ENCODE peak calls at places on chromosomes 12 and 14, in six cellular contexts. M is stomach, H is AG10803, B is Peyer's patch, C is mammary epithelial cell, J is brain microvascular endothelial cell. Q is an unnamed sample.

GRCh38 chr14:69052181-69052601 is 73.1 kb upstream of the ACTN1 start:
- DNase-seq in C (no peak), M (no peak), J (no peak), H (no peak), B (no peak), Q (no peak)

GRCh38 chr12:121992059-121992879 is 29.4 kb upstream of the BCL7A start:
- DNase-seq in H (peak), M (no peak), B (peak), J (peak), C (peak), Q (peak)

GRCh38 chr14:65303185-65303901 is 109.2 kb upstream of the FUT8 start:
- DNase-seq in C (peak), M (no peak), H (peak), J (no peak), B (no peak), Q (peak)

GRCh38 chr12:71415336-71416231 is 24.0 kb upstream of the LGR5 start:
- DNase-seq in J (peak), H (peak), C (peak), B (peak), M (no peak), Q (no peak)

GRCh38 chr12:10082057-10082874 is 16.5 kb downstream of the CLEC1A start:
- DNase-seq in J (no peak), H (no peak), M (no peak), C (peak), B (no peak), Q (no peak)

GRCh38 chr12:125454786-125455450 is 389.7 kb downstream of the AACS start:
- DNase-seq in C (no peak), B (no peak), H (no peak), M (no peak), J (no peak), Q (no peak)

GRCh38 chr14:50800032-50800431 is 30.9 kb downstream of the NIN start:
- DNase-seq in M (no peak), C (no peak), H (no peak), B (no peak), J (no peak), Q (no peak)

GRCh38 chr14:74978416-74978947 is 23.1 kb upstream of the PGF start:
- DNase-seq in J (no peak), B (peak), C (peak), M (no peak), H (no peak), Q (no peak)

GRCh38 chr12:66020481-66020880 is 110.1 kb downstream of the LLPH start:
- DNase-seq in M (no peak), J (no peak), H (no peak), B (no peak), C (no peak), Q (no peak)

GRCh38 chr12:98399532-98399931 is 115.9 kb upstream of the TMPO start:
- DNase-seq in B (peak), J (peak), M (no peak), C (peak), H (peak), Q (peak)

GRCh38 chr12:130281157-130281799 is 56.4 kb upstream of the PIWIL1 start:
- DNase-seq in M (no peak), B (no peak), H (peak), J (no peak), C (no peak), Q (no peak)

GRCh38 chr14:41642402-41643195 is 35.9 kb downstream of the LRFN5 start:
- DNase-seq in J (no peak), C (no peak), H (no peak), M (no peak), B (no peak), Q (no peak)

GRCh38 chr12:129160282-129160681 is 307.0 kb downstream of the GLT1D1 start:
- DNase-seq in C (no peak), B (no peak), J (no peak), M (no peak), H (no peak), Q (no peak)

GRCh38 chr14:38554046-38554445 is 298.2 kb upstream of the CLEC14A start:
- DNase-seq in B (no peak), H (peak), C (no peak), J (no peak), M (no peak), Q (no peak)

GRCh38 chr12:53961025-53961761 is 6.5 kb downstream of the HOXC12 start:
- DNase-seq in H (no peak), J (no peak), B (no peak), M (no peak), C (no peak), Q (no peak)

GRCh38 chr12:62468394-62468793 is 1.8 kb downstream of the MON2 start:
- DNase-seq in M (no peak), C (no peak), J (no peak), B (no peak), H (peak), Q (no peak)

GRCh38 chr12:47079894-47080724 is at the start of gene AMIGO2:
- DNase-seq in M (peak), C (peak), J (peak), B (peak), H (peak), Q (no peak)

GRCh38 chr12:110200124-110200417 is 75.9 kb downstream of the IFT81 start:
- DNase-seq in B (no peak), M (no peak), H (no peak), J (no peak), C (no peak), Q (no peak)

GRCh38 chr14:90848944-90849731 is 32.9 kb upstream of the TTC7B start:
- DNase-seq in J (no peak), B (no peak), C (no peak), H (no peak), M (no peak), Q (no peak)

GRCh38 chr14:72810201-72810600 is 83.7 kb downstream of the DPF3 start:
- DNase-seq in J (no peak), M (no peak), B (peak), H (no peak), C (no peak), Q (no peak)

GRCh38 chr12:106769078-106769477 is 5.4 kb upstream of the RIC8B start:
- DNase-seq in C (no peak), J (no peak), H (peak), B (no peak), M (no peak), Q (peak)

GRCh38 chr12:130137141-130138018 is 24.9 kb upstream of the FZD10 start:
- DNase-seq in J (no peak), M (no peak), H (no peak), C (peak), B (no peak), Q (no peak)

GRCh38 chr12:7934153-7934552 is 1.8 kb downstream of the SLC2A3 start:
- DNase-seq in C (no peak), B (no peak), J (no peak), H (no peak), M (no peak), Q (no peak)

GRCh38 chr14:24310666-24311604 is at the start of gene LTB4R:
- DNase-seq in H (peak), B (peak), M (peak), J (peak), C (peak), Q (peak)

GRCh38 chr12:110001596-110001995 is 2.4 kb downstream of the ANKRD13A start:
- DNase-seq in H (peak), B (no peak), M (no peak), J (peak), C (peak), Q (no peak)

GRCh38 chr12:64813733-64814132 is 10.7 kb upstream of the TBC1D30 start:
- DNase-seq in H (no peak), M (no peak), B (no peak), C (no peak), J (no peak), Q (no peak)

GRCh38 chr14:29518335-29518734 is 409.3 kb downstream of the PRKD1 start:
- DNase-seq in M (no peak), C (no peak), J (no peak), H (peak), B (no peak), Q (no peak)

GRCh38 chr12:104708891-104709290 is 249.2 kb downstream of the SLC41A2 start:
- DNase-seq in H (no peak), B (no peak), C (no peak), J (no peak), M (no peak), Q (no peak)

GRCh38 chr12:92627511-92627910 is 75.3 kb upstream of the PLEKHG7 start:
- DNase-seq in C (no peak), J (no peak), M (no peak), B (no peak), H (no peak), Q (no peak)

DNA sequence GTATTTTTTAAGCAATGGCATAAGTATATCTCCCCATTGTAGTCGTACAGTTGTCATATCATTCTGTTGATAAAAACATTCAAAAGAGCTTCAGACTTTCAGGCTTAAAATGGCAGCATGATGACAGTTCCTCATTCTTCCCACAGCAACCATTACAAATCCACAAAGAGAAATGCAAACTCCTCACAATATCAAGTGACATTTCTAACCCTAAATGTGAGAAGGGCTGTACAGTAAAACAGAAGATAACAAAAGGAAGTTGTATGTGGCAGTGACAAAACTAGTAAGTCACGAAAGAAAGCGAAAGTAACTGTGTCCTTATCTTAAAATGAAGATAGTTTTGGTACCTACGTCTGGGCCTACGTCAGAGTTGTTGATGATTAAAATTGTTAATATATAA is 46.7 kb downstream of the GXYLT1 start:
- DNase-seq in H (no peak), B (no peak), C (no peak), M (no peak), J (no peak), Q (no peak)
- H3K4me3 ChIP-seq in H (no peak), B (no peak), C (no peak), M (peak), J (no peak), Q (no peak)

GRCh38 chr14:32584079-32584478 is 255.0 kb downstream of the AKAP6 start:
- DNase-seq in B (no peak), J (no peak), C (peak), M (no peak), H (no peak), Q (no peak)
- H3K4me3 ChIP-seq in B (no peak), J (no peak), C (no peak), M (no peak), H (no peak), Q (no peak)

DNA sequence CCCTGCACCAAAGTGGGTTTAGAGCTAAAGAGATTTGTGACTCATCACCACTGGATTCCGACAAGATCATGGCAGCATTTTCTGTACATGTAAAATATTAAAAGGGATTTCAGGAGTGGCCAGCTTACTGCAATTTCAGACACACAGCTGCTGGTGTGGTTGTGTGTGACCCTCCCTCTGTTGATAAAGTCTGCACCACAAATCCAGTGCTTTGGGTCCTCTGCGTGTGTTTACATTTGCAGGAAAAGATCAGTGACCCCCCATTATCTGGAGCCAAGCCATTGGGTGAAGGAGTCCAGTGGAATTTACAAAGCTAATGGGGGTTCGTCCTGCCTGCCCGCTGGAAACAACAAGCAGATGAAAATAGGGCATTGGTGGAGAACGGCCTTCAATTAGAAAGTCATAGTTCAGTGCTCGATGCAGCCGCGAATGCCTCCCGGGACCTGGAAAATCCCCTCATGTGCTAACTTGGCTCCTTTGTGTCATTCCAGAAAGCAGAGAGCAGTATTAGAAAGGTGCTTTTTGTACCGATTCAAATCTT is 188.6 kb upstream of the TMEM132C start:
- DNase-seq in C (no peak), H (peak), M (no peak), B (no peak), J (peak), Q (no peak)
- H3K4me3 ChIP-seq in C (no peak), H (no peak), M (no peak), B (no peak), J (no peak), Q (no peak)

GRCh38 chr12:57276935-57277563 is 26.1 kb upstream of the STAC3 start:
- DNase-seq in J (peak), H (peak), M (peak), C (peak), B (no peak), Q (no peak)

GRCh38 chr12:57278465-57279453 is 27.8 kb upstream of the STAC3 start:
- DNase-seq in B (no peak), H (no peak), J (no peak), M (no peak), C (no peak), Q (no peak)

DNA sequence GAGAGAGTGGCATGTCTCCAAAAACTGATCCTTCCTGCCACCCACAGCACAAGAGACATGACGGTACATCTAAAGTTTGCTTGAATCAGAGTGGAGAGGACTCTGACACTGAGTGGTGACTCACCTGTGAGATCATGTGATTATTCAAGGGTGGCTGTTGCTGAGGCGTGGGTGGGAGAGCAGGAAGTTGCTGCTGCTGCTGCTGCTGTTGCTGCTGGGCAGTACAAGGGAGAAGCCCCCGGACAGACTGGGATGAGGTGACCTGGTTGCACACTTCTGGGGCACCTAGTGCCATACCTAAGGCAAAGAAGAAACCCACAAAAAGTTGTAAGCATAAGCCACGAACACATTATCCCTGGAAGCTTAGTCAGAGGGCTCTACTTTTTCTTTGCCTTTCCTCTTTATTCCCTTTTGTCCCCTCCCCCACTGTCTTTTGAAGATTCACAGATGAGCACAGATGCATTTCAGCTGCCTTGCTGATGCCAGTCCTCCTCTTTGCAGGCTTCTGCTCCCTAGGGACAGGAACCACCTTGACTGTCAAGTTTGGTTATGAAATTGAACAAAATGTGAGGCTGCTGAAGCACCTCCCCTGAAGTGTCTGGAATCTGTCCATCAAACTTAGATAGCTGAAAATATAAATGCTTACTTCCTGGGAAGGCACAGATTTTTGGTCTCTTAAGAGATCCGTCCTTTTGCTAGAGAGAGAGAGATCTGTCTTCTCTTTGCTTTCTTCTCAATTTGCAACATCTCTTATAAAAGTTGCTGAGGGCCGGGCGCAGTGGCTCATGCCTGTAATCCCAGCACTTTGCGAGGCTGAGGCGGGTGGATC is 29.5 kb upstream of the STAC3 start:
- DNase-seq in C (peak), J (peak), H (peak), B (peak), M (peak), Q (peak)
- H3K4me3 ChIP-seq in C (no peak), J (peak), H (no peak), B (no peak), M (no peak), Q (no peak)

DNA sequence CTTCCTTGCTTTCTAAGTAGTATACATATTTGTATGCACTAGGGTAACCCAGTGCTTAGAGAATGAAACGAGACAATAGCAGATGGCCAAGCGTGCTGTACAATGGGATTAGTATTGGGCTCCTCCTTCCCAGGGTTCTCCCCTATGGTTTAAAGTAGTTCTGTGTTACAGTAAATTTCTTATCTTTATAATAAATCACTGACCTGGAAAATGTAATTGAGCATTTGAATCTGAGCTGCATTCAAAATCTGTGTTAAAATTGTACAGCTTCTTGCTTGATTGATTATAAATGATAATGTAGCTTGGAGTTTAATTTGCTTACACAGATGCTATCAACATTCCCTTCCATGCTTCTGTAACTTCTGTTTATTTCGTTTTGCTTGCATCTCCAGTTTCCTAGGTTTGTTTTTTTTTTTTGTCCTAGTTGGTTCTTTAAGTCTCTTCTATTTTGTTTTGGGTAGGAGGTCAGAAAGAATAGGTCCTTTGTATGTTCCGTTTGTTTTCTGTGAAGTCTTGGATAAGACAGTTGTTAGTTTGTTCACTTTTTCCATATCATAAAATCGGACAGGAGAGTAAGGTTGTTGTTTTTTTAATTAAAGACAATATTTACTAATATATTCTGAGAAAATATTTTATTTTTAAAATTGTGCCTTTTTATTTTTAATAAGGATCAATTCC is 171.2 kb downstream of the ERC1 start:
- DNase-seq in C (no peak), B (no peak), M (no peak), J (no peak), H (no peak), Q (no peak)
- H3K4me3 ChIP-seq in C (no peak), B (no peak), M (no peak), J (no peak), H (no peak), Q (no peak)

GRCh38 chr14:54364555-54365415 is 32.0 kb upstream of the CDKN3 start:
- DNase-seq in C (peak), M (no peak), H (peak), B (no peak), J (no peak), Q (no peak)

GRCh38 chr14:54362759-54363437 is 33.9 kb upstream of the CDKN3 start:
- DNase-seq in M (no peak), J (no peak), B (no peak), H (no peak), C (no peak), Q (no peak)

GRCh38 chr14:54369343-54369742 is 27.5 kb upstream of the CDKN3 start:
- DNase-seq in M (no peak), H (peak), J (no peak), C (no peak), B (no peak), Q (no peak)

GRCh38 chr14:54370323-54371125 is 26.3 kb upstream of the CDKN3 start:
- DNase-seq in J (no peak), C (no peak), B (no peak), H (no peak), M (no peak), Q (no peak)

DNA sequence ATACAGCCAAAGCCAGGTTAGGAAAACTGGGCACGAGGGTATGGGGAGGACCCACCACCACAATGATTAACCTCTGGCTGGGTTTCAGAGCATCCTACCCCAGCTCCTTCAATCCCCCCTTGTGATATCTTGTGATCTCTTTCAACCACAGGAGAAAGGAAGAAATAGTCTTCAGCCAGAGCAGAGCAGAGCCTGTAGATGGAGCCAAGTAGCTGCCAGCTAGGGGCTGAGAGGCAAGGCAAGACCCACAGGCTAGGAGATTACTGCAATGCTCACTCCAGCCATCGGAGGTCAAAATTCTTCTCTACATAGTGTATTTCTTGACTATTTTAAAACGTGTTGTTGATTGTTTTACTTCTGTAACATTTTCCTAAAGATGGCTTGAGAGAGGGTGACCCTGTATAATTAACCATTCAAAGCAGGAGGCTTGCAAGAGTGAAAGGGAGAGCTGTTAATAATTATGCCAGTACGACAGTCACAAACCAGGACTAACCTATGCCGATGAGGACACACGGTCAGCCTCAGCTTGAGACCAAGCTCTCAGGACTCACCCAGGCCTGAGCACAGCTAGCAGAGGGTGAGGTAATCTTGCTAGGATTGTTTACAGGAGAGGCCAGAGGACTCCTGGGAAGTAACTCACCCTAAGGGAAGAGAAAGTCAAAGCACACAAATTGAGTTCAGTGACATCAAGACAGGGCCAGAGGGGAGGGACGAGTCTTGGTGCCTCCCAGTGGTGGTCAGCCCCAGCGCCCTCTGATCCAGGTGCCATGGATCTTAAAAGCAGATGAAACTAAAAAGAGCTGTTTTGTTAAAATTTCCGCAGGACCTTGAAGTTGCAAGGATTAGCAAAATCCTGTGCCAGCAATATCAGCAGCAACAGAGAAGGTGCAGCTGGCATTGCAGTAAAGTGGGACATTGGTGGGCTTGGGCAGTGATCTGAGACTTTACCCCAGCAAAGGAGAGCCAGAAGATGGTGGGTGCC is 29.8 kb upstream of the CDKN3 start:
- DNase-seq in J (peak), M (peak), B (peak), H (peak), C (peak), Q (no peak)
- H3K4me3 ChIP-seq in J (no peak), M (no peak), B (no peak), H (no peak), C (no peak), Q (no peak)